ENCODE peak calls at places on chromosomes 3 and 15, in nine cellular contexts. One of them, this sample, is unnamed.

GRCh38 chr3:89955141-89955540 is 847.7 kb downstream of the EPHA3 start:
- DNase-seq in CD8-positive, alpha-beta T cell: no peak
- DNase-seq in thoracic aorta: no peak
- DNase-seq in uterus: no peak
- DNase-seq in hepatocyte: no peak
- DNase-seq in A549: no peak
- DNase-seq in Panc1: no peak
- DNase-seq in stomach: no peak
- DNase-seq in neural progenitor cell: no peak
- DNase-seq in this sample: no peak

GRCh38 chr15:78457101-78457500 is 19.1 kb downstream of the IREB2 start:
- DNase-seq in CD8-positive, alpha-beta T cell: no peak
- DNase-seq in thoracic aorta: no peak
- DNase-seq in uterus: no peak
- DNase-seq in hepatocyte: no peak
- DNase-seq in A549: peak; percentile 21
- DNase-seq in Panc1: no peak
- DNase-seq in stomach: no peak
- DNase-seq in neural progenitor cell: no peak
- DNase-seq in this sample: no peak

GRCh38 chr3:43288850-43289249 is 2.5 kb downstream of the SNRK start:
- DNase-seq in CD8-positive, alpha-beta T cell: no peak
- DNase-seq in thoracic aorta: no peak
- DNase-seq in uterus: no peak
- DNase-seq in hepatocyte: no peak
- DNase-seq in A549: no peak
- DNase-seq in Panc1: no peak
- DNase-seq in stomach: no peak
- DNase-seq in neural progenitor cell: no peak
- DNase-seq in this sample: no peak

GRCh38 chr3:189787191-189787590 is 156.0 kb downstream of the TP63 start:
- DNase-seq in CD8-positive, alpha-beta T cell: no peak
- DNase-seq in thoracic aorta: no peak
- DNase-seq in uterus: no peak
- DNase-seq in hepatocyte: no peak
- DNase-seq in A549: no peak
- DNase-seq in Panc1: no peak
- DNase-seq in stomach: no peak
- DNase-seq in neural progenitor cell: no peak
- DNase-seq in this sample: no peak

GRCh38 chr3:49914906-49915305 is 11.2 kb upstream of the MST1R start:
- DNase-seq in CD8-positive, alpha-beta T cell: no peak
- DNase-seq in thoracic aorta: no peak
- DNase-seq in uterus: no peak
- DNase-seq in hepatocyte: no peak
- DNase-seq in A549: no peak
- DNase-seq in Panc1: no peak
- DNase-seq in stomach: no peak
- DNase-seq in neural progenitor cell: no peak
- DNase-seq in this sample: no peak

GRCh38 chr15:53811530-53811929 is 52.1 kb upstream of the WDR72 start:
- DNase-seq in CD8-positive, alpha-beta T cell: no peak
- DNase-seq in thoracic aorta: no peak
- DNase-seq in uterus: no peak
- DNase-seq in hepatocyte: peak; percentile 53
- DNase-seq in A549: no peak
- DNase-seq in Panc1: no peak
- DNase-seq in stomach: no peak
- DNase-seq in neural progenitor cell: peak; percentile 12
- DNase-seq in this sample: no peak

GRCh38 chr15:99944131-99944530 is 210.9 kb upstream of the LYSMD4 start:
- DNase-seq in CD8-positive, alpha-beta T cell: no peak
- DNase-seq in thoracic aorta: no peak
- DNase-seq in uterus: no peak
- DNase-seq in hepatocyte: no peak
- DNase-seq in A549: no peak
- DNase-seq in Panc1: no peak
- DNase-seq in stomach: no peak
- DNase-seq in neural progenitor cell: no peak
- DNase-seq in this sample: no peak

GRCh38 chr3:65412591-65412990 is 626.1 kb downstream of the MAGI1 start:
- DNase-seq in CD8-positive, alpha-beta T cell: no peak
- DNase-seq in thoracic aorta: no peak
- DNase-seq in uterus: peak; percentile 39
- DNase-seq in hepatocyte: peak; percentile 86
- DNase-seq in A549: no peak
- DNase-seq in Panc1: no peak
- DNase-seq in stomach: peak; percentile 39
- DNase-seq in neural progenitor cell: peak; percentile 50
- DNase-seq in this sample: peak; percentile 91

GRCh38 chr3:106438916-106439315 is 570.1 kb upstream of the CBLB start:
- DNase-seq in CD8-positive, alpha-beta T cell: no peak
- DNase-seq in thoracic aorta: no peak
- DNase-seq in uterus: no peak
- DNase-seq in hepatocyte: no peak
- DNase-seq in A549: no peak
- DNase-seq in Panc1: no peak
- DNase-seq in stomach: no peak
- DNase-seq in neural progenitor cell: no peak
- DNase-seq in this sample: no peak

GRCh38 chr15:35181538-35181937 is 96.4 kb upstream of the NANOGP8 start:
- DNase-seq in CD8-positive, alpha-beta T cell: no peak
- DNase-seq in thoracic aorta: no peak
- DNase-seq in uterus: no peak
- DNase-seq in hepatocyte: no peak
- DNase-seq in A549: no peak
- DNase-seq in Panc1: no peak
- DNase-seq in stomach: no peak
- DNase-seq in neural progenitor cell: no peak
- DNase-seq in this sample: no peak

GRCh38 chr3:119542168-119542767 is 17.1 kb downstream of the CD80 start:
- DNase-seq in CD8-positive, alpha-beta T cell: no peak
- DNase-seq in thoracic aorta: no peak
- DNase-seq in uterus: no peak
- DNase-seq in hepatocyte: no peak
- DNase-seq in A549: no peak
- DNase-seq in Panc1: no peak
- DNase-seq in stomach: no peak
- DNase-seq in neural progenitor cell: no peak
- DNase-seq in this sample: no peak

GRCh38 chr3:28651159-28651558 is 302.5 kb upstream of the AZI2 start:
- DNase-seq in CD8-positive, alpha-beta T cell: no peak
- DNase-seq in thoracic aorta: no peak
- DNase-seq in uterus: no peak
- DNase-seq in hepatocyte: no peak
- DNase-seq in A549: no peak
- DNase-seq in Panc1: no peak
- DNase-seq in stomach: no peak
- DNase-seq in neural progenitor cell: no peak
- DNase-seq in this sample: no peak

GRCh38 chr15:63979227-63979793 is 67.0 kb downstream of the DAPK2 start:
- DNase-seq in CD8-positive, alpha-beta T cell: no peak
- DNase-seq in thoracic aorta: no peak
- DNase-seq in uterus: no peak
- DNase-seq in hepatocyte: no peak
- DNase-seq in A549: no peak
- DNase-seq in Panc1: no peak
- DNase-seq in stomach: no peak
- DNase-seq in neural progenitor cell: no peak
- DNase-seq in this sample: peak; percentile 15

GRCh38 chr3:49607105-49607591 is 52.9 kb downstream of the BSN start:
- DNase-seq in CD8-positive, alpha-beta T cell: no peak
- DNase-seq in thoracic aorta: no peak
- DNase-seq in uterus: no peak
- DNase-seq in hepatocyte: no peak
- DNase-seq in A549: no peak
- DNase-seq in Panc1: no peak
- DNase-seq in stomach: peak; percentile 34
- DNase-seq in neural progenitor cell: no peak
- DNase-seq in this sample: no peak

GRCh38 chr3:124800511-124801374 is 70.5 kb downstream of the UMPS start:
- DNase-seq in CD8-positive, alpha-beta T cell: no peak
- DNase-seq in thoracic aorta: no peak
- DNase-seq in uterus: peak; percentile 55
- DNase-seq in hepatocyte: peak; percentile 59
- DNase-seq in A549: no peak
- DNase-seq in Panc1: no peak
- DNase-seq in stomach: no peak
- DNase-seq in neural progenitor cell: no peak
- DNase-seq in this sample: no peak

GRCh38 chr15:70321106-70321809 is 223.5 kb upstream of the TLE3 start:
- DNase-seq in CD8-positive, alpha-beta T cell: no peak
- DNase-seq in thoracic aorta: no peak
- DNase-seq in uterus: no peak
- DNase-seq in hepatocyte: no peak
- DNase-seq in A549: no peak
- DNase-seq in Panc1: no peak
- DNase-seq in stomach: no peak
- DNase-seq in neural progenitor cell: no peak
- DNase-seq in this sample: no peak

DNA sequence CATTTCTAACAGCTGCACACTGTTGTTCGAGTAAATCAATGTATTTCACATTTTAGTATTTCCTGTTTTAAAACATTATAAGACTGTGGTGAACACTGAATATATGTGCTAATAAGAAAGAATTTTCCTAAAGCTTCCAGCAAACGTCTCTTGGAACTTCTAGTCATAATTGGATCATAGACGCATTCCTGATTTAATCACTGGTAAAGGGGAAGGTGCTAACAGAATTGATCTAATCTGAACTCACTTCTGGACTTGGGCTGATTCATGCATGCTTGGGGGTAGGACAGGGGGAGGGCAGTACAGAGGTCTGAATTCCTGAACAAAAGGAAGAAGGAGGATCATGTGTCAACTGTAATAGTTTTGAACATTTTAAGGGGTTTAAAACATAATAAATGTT is 7.3 kb upstream of the LEKR1 start:
- DNase-seq in CD8-positive, alpha-beta T cell: no peak
- DNase-seq in thoracic aorta: no peak
- DNase-seq in uterus: no peak
- DNase-seq in hepatocyte: peak; percentile 34
- DNase-seq in A549: peak; percentile 44
- DNase-seq in Panc1: no peak
- DNase-seq in stomach: no peak
- DNase-seq in neural progenitor cell: no peak
- DNase-seq in this sample: no peak
- H3K4me1 ChIP-seq in CD8-positive, alpha-beta T cell: peaks cover 18% of the 10 kb centered on the region
- H3K4me1 ChIP-seq in thoracic aorta: peaks cover 16% of the 10 kb centered on the region
- H3K4me1 ChIP-seq in uterus: no peaks in the 10 kb centered on the region
- H3K4me1 ChIP-seq in hepatocyte: peaks cover 17% of the 10 kb centered on the region
- H3K4me1 ChIP-seq in A549: peaks cover 46% of the 10 kb centered on the region
- H3K4me1 ChIP-seq in Panc1: peaks cover 34% of the 10 kb centered on the region
- H3K4me1 ChIP-seq in stomach: peaks cover 10% of the 10 kb centered on the region
- H3K4me1 ChIP-seq in neural progenitor cell: no peaks in the 10 kb centered on the region
- H3K4me1 ChIP-seq in this sample: peaks cover 12% of the 10 kb centered on the region

DNA sequence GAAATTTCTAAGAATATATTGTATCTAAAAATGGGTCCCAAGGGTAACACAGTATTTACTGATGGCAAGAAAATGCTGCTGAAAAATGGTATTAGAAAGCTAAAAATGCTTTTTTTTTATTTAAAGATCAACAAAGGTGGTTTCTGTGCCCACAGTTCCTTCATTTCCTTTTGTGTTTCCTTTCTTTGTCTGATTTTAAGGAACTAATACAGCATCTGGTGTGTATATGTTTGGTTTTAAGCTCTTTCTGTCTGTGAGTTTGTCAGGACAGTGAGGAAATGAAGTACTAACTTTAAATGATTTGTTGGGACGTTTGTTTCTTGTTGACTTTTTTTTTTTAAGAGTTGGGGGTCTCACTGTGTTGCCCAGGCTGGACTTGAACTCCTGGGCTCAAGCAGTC is 38.2 kb downstream of the RASA2 start:
- DNase-seq in CD8-positive, alpha-beta T cell: no peak
- DNase-seq in thoracic aorta: no peak
- DNase-seq in uterus: no peak
- DNase-seq in hepatocyte: no peak
- DNase-seq in A549: no peak
- DNase-seq in Panc1: no peak
- DNase-seq in stomach: no peak
- DNase-seq in neural progenitor cell: no peak
- DNase-seq in this sample: no peak
- H3K27ac ChIP-seq in CD8-positive, alpha-beta T cell: no peak overlapping the region
- H3K27ac ChIP-seq in thoracic aorta: no peak overlapping the region
- H3K27ac ChIP-seq in uterus: no peak overlapping the region
- H3K27ac ChIP-seq in hepatocyte: no peak overlapping the region
- H3K27ac ChIP-seq in A549: no peak overlapping the region
- H3K27ac ChIP-seq in Panc1: no peak overlapping the region
- H3K27ac ChIP-seq in stomach: no peak overlapping the region
- H3K27ac ChIP-seq in neural progenitor cell: no peak overlapping the region
- H3K27ac ChIP-seq in this sample: no peak overlapping the region

DNA sequence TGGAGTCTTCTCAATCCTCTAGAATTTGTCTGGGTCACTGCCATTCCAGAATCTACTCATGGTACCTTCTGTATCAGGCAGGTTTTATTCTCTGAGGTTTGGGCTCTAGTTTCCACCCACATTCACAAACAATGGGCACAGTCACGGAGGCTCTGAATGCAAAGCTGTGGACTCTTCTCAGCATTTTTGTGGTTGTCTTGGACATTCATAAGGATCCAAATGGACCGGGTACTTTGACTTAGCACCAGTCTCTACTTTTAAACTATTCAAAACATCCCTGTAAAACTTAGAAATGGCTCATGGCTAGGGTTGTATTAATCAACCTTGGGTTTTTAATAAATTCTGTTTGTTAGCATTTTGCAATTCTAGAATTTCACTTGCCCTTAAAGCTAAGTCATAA is 277.9 kb upstream of the THBS1 start:
- DNase-seq in CD8-positive, alpha-beta T cell: no peak
- DNase-seq in thoracic aorta: no peak
- DNase-seq in uterus: no peak
- DNase-seq in hepatocyte: no peak
- DNase-seq in A549: no peak
- DNase-seq in Panc1: no peak
- DNase-seq in stomach: no peak
- DNase-seq in neural progenitor cell: no peak
- DNase-seq in this sample: no peak
- H3K4me1 ChIP-seq in CD8-positive, alpha-beta T cell: no peaks in the 10 kb centered on the region
- H3K4me1 ChIP-seq in thoracic aorta: peaks cover 4% of the 10 kb centered on the region
- H3K4me1 ChIP-seq in uterus: no peaks in the 10 kb centered on the region
- H3K4me1 ChIP-seq in hepatocyte: peaks cover 9% of the 10 kb centered on the region
- H3K4me1 ChIP-seq in A549: peaks cover 23% of the 10 kb centered on the region
- H3K4me1 ChIP-seq in Panc1: no peaks in the 10 kb centered on the region
- H3K4me1 ChIP-seq in stomach: no peaks in the 10 kb centered on the region
- H3K4me1 ChIP-seq in neural progenitor cell: no peaks in the 10 kb centered on the region
- H3K4me1 ChIP-seq in this sample: no peaks in the 10 kb centered on the region

GRCh38 chr3:136518102-136518501 is 234.1 kb downstream of the STAG1 start:
- DNase-seq in CD8-positive, alpha-beta T cell: no peak
- DNase-seq in thoracic aorta: no peak
- DNase-seq in uterus: no peak
- DNase-seq in hepatocyte: no peak
- DNase-seq in A549: no peak
- DNase-seq in Panc1: no peak
- DNase-seq in stomach: no peak
- DNase-seq in neural progenitor cell: no peak
- DNase-seq in this sample: no peak

GRCh38 chr3:136513367-136513766 is 238.8 kb downstream of the STAG1 start:
- DNase-seq in CD8-positive, alpha-beta T cell: no peak
- DNase-seq in thoracic aorta: no peak
- DNase-seq in uterus: no peak
- DNase-seq in hepatocyte: no peak
- DNase-seq in A549: no peak
- DNase-seq in Panc1: no peak
- DNase-seq in stomach: no peak
- DNase-seq in neural progenitor cell: no peak
- DNase-seq in this sample: no peak

GRCh38 chr3:136516095-136516494 is 236.1 kb downstream of the STAG1 start:
- DNase-seq in CD8-positive, alpha-beta T cell: no peak
- DNase-seq in thoracic aorta: no peak
- DNase-seq in uterus: no peak
- DNase-seq in hepatocyte: no peak
- DNase-seq in A549: no peak
- DNase-seq in Panc1: no peak
- DNase-seq in stomach: no peak
- DNase-seq in neural progenitor cell: no peak
- DNase-seq in this sample: no peak

GRCh38 chr3:136512391-136512790 is 239.8 kb downstream of the STAG1 start:
- DNase-seq in CD8-positive, alpha-beta T cell: no peak
- DNase-seq in thoracic aorta: no peak
- DNase-seq in uterus: no peak
- DNase-seq in hepatocyte: no peak
- DNase-seq in A549: no peak
- DNase-seq in Panc1: no peak
- DNase-seq in stomach: no peak
- DNase-seq in neural progenitor cell: no peak
- DNase-seq in this sample: no peak
- H3K27ac ChIP-seq in CD8-positive, alpha-beta T cell: no peak overlapping the region
- H3K27ac ChIP-seq in thoracic aorta: no peak overlapping the region
- H3K27ac ChIP-seq in uterus: no peak overlapping the region
- H3K27ac ChIP-seq in hepatocyte: no peak overlapping the region
- H3K27ac ChIP-seq in A549: no peak overlapping the region
- H3K27ac ChIP-seq in Panc1: no peak overlapping the region
- H3K27ac ChIP-seq in stomach: no peak overlapping the region
- H3K27ac ChIP-seq in neural progenitor cell: no peak overlapping the region
- H3K27ac ChIP-seq in this sample: no peak overlapping the region

This sample was measured in colonic mucosa.